ENCODE peak calls at places on chromosome 12, in seven cellular contexts. One of them, this sample, is unnamed.

GRCh38 chr12:33322519-33322918 is 117.1 kb downstream of the SYT10 start:
- DNase-seq in stimulated activated naive CD4-positive, alpha-beta T cell: no peak
- DNase-seq in NCI-H460: no peak
- DNase-seq in stimulated activated CD4-positive, alpha-beta T cell treated with anti-CD3 and anti-CD28 coated beads, Interleukin-15, amount 100 ng/mL, for 1 hour: no peak
- DNase-seq in Right ventricle myocardium superior: no peak
- DNase-seq in astrocyte: no peak
- DNase-seq in WTC11: no peak
- DNase-seq in this sample: peak

GRCh38 chr12:42091769-42092168 is 52.9 kb downstream of the GXYLT1 start:
- DNase-seq in stimulated activated naive CD4-positive, alpha-beta T cell: no peak
- DNase-seq in NCI-H460: no peak
- DNase-seq in stimulated activated CD4-positive, alpha-beta T cell treated with anti-CD3 and anti-CD28 coated beads, Interleukin-15, amount 100 ng/mL, for 1 hour: no peak
- DNase-seq in Right ventricle myocardium superior: no peak
- DNase-seq in astrocyte: peak
- DNase-seq in WTC11: no peak
- DNase-seq in this sample: no peak

GRCh38 chr12:112294793-112295192 is 87.4 kb downstream of the HECTD4 start:
- DNase-seq in stimulated activated naive CD4-positive, alpha-beta T cell: no peak
- DNase-seq in NCI-H460: peak
- DNase-seq in stimulated activated CD4-positive, alpha-beta T cell treated with anti-CD3 and anti-CD28 coated beads, Interleukin-15, amount 100 ng/mL, for 1 hour: no peak
- DNase-seq in Right ventricle myocardium superior: no peak
- DNase-seq in astrocyte: no peak
- DNase-seq in WTC11: no peak
- DNase-seq in this sample: peak

GRCh38 chr12:82877963-82878362 is 191.3 kb downstream of the TMTC2 start:
- DNase-seq in stimulated activated naive CD4-positive, alpha-beta T cell: no peak
- DNase-seq in NCI-H460: no peak
- DNase-seq in stimulated activated CD4-positive, alpha-beta T cell treated with anti-CD3 and anti-CD28 coated beads, Interleukin-15, amount 100 ng/mL, for 1 hour: no peak
- DNase-seq in Right ventricle myocardium superior: no peak
- DNase-seq in astrocyte: no peak
- DNase-seq in WTC11: no peak
- DNase-seq in this sample: no peak

GRCh38 chr12:123160801-123161487 is 10.1 kb upstream of the PITPNM2 start:
- DNase-seq in stimulated activated naive CD4-positive, alpha-beta T cell: no peak
- DNase-seq in NCI-H460: no peak
- DNase-seq in stimulated activated CD4-positive, alpha-beta T cell treated with anti-CD3 and anti-CD28 coated beads, Interleukin-15, amount 100 ng/mL, for 1 hour: no peak
- DNase-seq in Right ventricle myocardium superior: no peak
- DNase-seq in astrocyte: no peak
- DNase-seq in WTC11: no peak
- DNase-seq in this sample: no peak

GRCh38 chr12:76719171-76719631 is 44.7 kb upstream of the ZDHHC17 start:
- DNase-seq in stimulated activated naive CD4-positive, alpha-beta T cell: no peak
- DNase-seq in NCI-H460: no peak
- DNase-seq in stimulated activated CD4-positive, alpha-beta T cell treated with anti-CD3 and anti-CD28 coated beads, Interleukin-15, amount 100 ng/mL, for 1 hour: no peak
- DNase-seq in Right ventricle myocardium superior: no peak
- DNase-seq in astrocyte: peak
- DNase-seq in WTC11: no peak
- DNase-seq in this sample: peak

GRCh38 chr12:87323369-87323768 is 705.8 kb downstream of the C12orf50 start:
- DNase-seq in stimulated activated naive CD4-positive, alpha-beta T cell: no peak
- DNase-seq in NCI-H460: no peak
- DNase-seq in stimulated activated CD4-positive, alpha-beta T cell treated with anti-CD3 and anti-CD28 coated beads, Interleukin-15, amount 100 ng/mL, for 1 hour: no peak
- DNase-seq in Right ventricle myocardium superior: no peak
- DNase-seq in astrocyte: peak
- DNase-seq in WTC11: no peak
- DNase-seq in this sample: peak

GRCh38 chr12:62758216-62758615 is 176.7 kb downstream of the PPM1H start:
- DNase-seq in stimulated activated naive CD4-positive, alpha-beta T cell: no peak
- DNase-seq in NCI-H460: no peak
- DNase-seq in stimulated activated CD4-positive, alpha-beta T cell treated with anti-CD3 and anti-CD28 coated beads, Interleukin-15, amount 100 ng/mL, for 1 hour: no peak
- DNase-seq in Right ventricle myocardium superior: no peak
- DNase-seq in astrocyte: peak
- DNase-seq in WTC11: no peak
- DNase-seq in this sample: no peak

GRCh38 chr12:68113644-68114043 is 45.9 kb downstream of the IFNG start:
- DNase-seq in stimulated activated naive CD4-positive, alpha-beta T cell: peak
- DNase-seq in NCI-H460: no peak
- DNase-seq in stimulated activated CD4-positive, alpha-beta T cell treated with anti-CD3 and anti-CD28 coated beads, Interleukin-15, amount 100 ng/mL, for 1 hour: peak
- DNase-seq in Right ventricle myocardium superior: no peak
- DNase-seq in astrocyte: no peak
- DNase-seq in WTC11: peak
- DNase-seq in this sample: peak

GRCh38 chr12:5273709-5274108 is 158.2 kb upstream of the NTF3 start:
- DNase-seq in stimulated activated naive CD4-positive, alpha-beta T cell: no peak
- DNase-seq in NCI-H460: no peak
- DNase-seq in stimulated activated CD4-positive, alpha-beta T cell treated with anti-CD3 and anti-CD28 coated beads, Interleukin-15, amount 100 ng/mL, for 1 hour: no peak
- DNase-seq in Right ventricle myocardium superior: no peak
- DNase-seq in astrocyte: no peak
- DNase-seq in WTC11: no peak
- DNase-seq in this sample: no peak

GRCh38 chr12:59283012-59283411 is 312.8 kb upstream of the SLC16A7 start:
- DNase-seq in stimulated activated naive CD4-positive, alpha-beta T cell: no peak
- DNase-seq in NCI-H460: no peak
- DNase-seq in stimulated activated CD4-positive, alpha-beta T cell treated with anti-CD3 and anti-CD28 coated beads, Interleukin-15, amount 100 ng/mL, for 1 hour: no peak
- DNase-seq in Right ventricle myocardium superior: no peak
- DNase-seq in astrocyte: no peak
- DNase-seq in WTC11: peak
- DNase-seq in this sample: no peak

GRCh38 chr12:26383041-26383440 is 187.7 kb downstream of the SSPN start:
- DNase-seq in stimulated activated naive CD4-positive, alpha-beta T cell: no peak
- DNase-seq in NCI-H460: no peak
- DNase-seq in stimulated activated CD4-positive, alpha-beta T cell treated with anti-CD3 and anti-CD28 coated beads, Interleukin-15, amount 100 ng/mL, for 1 hour: no peak
- DNase-seq in Right ventricle myocardium superior: no peak
- DNase-seq in astrocyte: no peak
- DNase-seq in WTC11: no peak
- DNase-seq in this sample: no peak

GRCh38 chr12:111351026-111351425 is 17.9 kb downstream of the PHETA1 start:
- DNase-seq in stimulated activated naive CD4-positive, alpha-beta T cell: no peak
- DNase-seq in NCI-H460: no peak
- DNase-seq in stimulated activated CD4-positive, alpha-beta T cell treated with anti-CD3 and anti-CD28 coated beads, Interleukin-15, amount 100 ng/mL, for 1 hour: no peak
- DNase-seq in Right ventricle myocardium superior: no peak
- DNase-seq in astrocyte: no peak
- DNase-seq in WTC11: no peak
- DNase-seq in this sample: no peak

GRCh38 chr12:6548556-6549378 is 7.1 kb downstream of the IFFO1 start:
- DNase-seq in stimulated activated naive CD4-positive, alpha-beta T cell: no peak
- DNase-seq in NCI-H460: no peak
- DNase-seq in stimulated activated CD4-positive, alpha-beta T cell treated with anti-CD3 and anti-CD28 coated beads, Interleukin-15, amount 100 ng/mL, for 1 hour: no peak
- DNase-seq in Right ventricle myocardium superior: peak
- DNase-seq in astrocyte: peak
- DNase-seq in WTC11: no peak
- DNase-seq in this sample: peak

GRCh38 chr12:79911889-79912656 is 22.8 kb downstream of the PPP1R12A start:
- DNase-seq in stimulated activated naive CD4-positive, alpha-beta T cell: no peak
- DNase-seq in NCI-H460: no peak
- DNase-seq in stimulated activated CD4-positive, alpha-beta T cell treated with anti-CD3 and anti-CD28 coated beads, Interleukin-15, amount 100 ng/mL, for 1 hour: no peak
- DNase-seq in Right ventricle myocardium superior: no peak
- DNase-seq in astrocyte: peak
- DNase-seq in WTC11: no peak
- DNase-seq in this sample: peak